ENCODE peak calls at places on chromosomes 3 and 15, in four cellular contexts. One of them, this sample, is unnamed.

GRCh38 chr3:125990253-125990970 is 21.4 kb downstream of the ROPN1B start:
- DNase-seq in K562: peak
- DNase-seq in IMR-90: peak
- DNase-seq in H1: peak
- DNase-seq in this sample: peak

GRCh38 chr3:70876154-70876553 is 563.7 kb upstream of the MDFIC2 start:
- DNase-seq in K562: no peak
- DNase-seq in H1: no peak
- DNase-seq in IMR-90: no peak
- DNase-seq in this sample: no peak

GRCh38 chr15:64438653-64439447 is 21.5 kb upstream of the ZNF609 start:
- DNase-seq in H1: no peak
- DNase-seq in K562: peak
- DNase-seq in IMR-90: no peak
- DNase-seq in this sample: no peak

GRCh38 chr3:71160800-71161546 is 422.6 kb downstream of the FOXP1 start:
- DNase-seq in H1: no peak
- DNase-seq in IMR-90: peak
- DNase-seq in K562: no peak
- DNase-seq in this sample: no peak

GRCh38 chr3:53170325-53171108 is 9.5 kb downstream of the PRKCD start:
- DNase-seq in K562: no peak
- DNase-seq in IMR-90: no peak
- DNase-seq in H1: no peak
- DNase-seq in this sample: peak

GRCh38 chr3:81274671-81275070 is 486.8 kb downstream of the GBE1 start:
- DNase-seq in K562: no peak
- DNase-seq in IMR-90: no peak
- DNase-seq in H1: no peak
- DNase-seq in this sample: no peak

GRCh38 chr3:158097571-158098553 is 8.4 kb downstream of the SHOX2 start:
- DNase-seq in IMR-90: peak
- DNase-seq in K562: no peak
- DNase-seq in H1: peak
- DNase-seq in this sample: peak

GRCh38 chr3:32143849-32144757 is 37.7 kb downstream of the GPD1L start:
- DNase-seq in IMR-90: peak
- DNase-seq in H1: no peak
- DNase-seq in K562: peak
- DNase-seq in this sample: peak

GRCh38 chr3:37667359-37667758 is 194.3 kb upstream of the CTDSPL start:
- DNase-seq in IMR-90: no peak
- DNase-seq in K562: no peak
- DNase-seq in H1: no peak
- DNase-seq in this sample: no peak

GRCh38 chr3:148420251-148420650 is 277.5 kb upstream of the AGTR1 start:
- DNase-seq in IMR-90: no peak
- DNase-seq in H1: no peak
- DNase-seq in K562: no peak
- DNase-seq in this sample: no peak

GRCh38 chr3:70840106-70840870 is 527.9 kb upstream of the MDFIC2 start:
- DNase-seq in IMR-90: peak
- DNase-seq in H1: no peak
- DNase-seq in K562: no peak
- DNase-seq in this sample: no peak

GRCh38 chr3:25229584-25229983 is 198.5 kb upstream of the RARB start:
- DNase-seq in K562: no peak
- DNase-seq in H1: no peak
- DNase-seq in IMR-90: no peak
- DNase-seq in this sample: no peak

GRCh38 chr15:66923438-66923881 is 141.9 kb upstream of the SMAD3 start:
- DNase-seq in H1: no peak
- DNase-seq in K562: peak
- DNase-seq in IMR-90: no peak
- DNase-seq in this sample: no peak

GRCh38 chr3:69082805-69083204 is 1.9 kb upstream of the ARL6IP5 start:
- DNase-seq in K562: no peak
- DNase-seq in IMR-90: peak
- DNase-seq in H1: no peak
- DNase-seq in this sample: peak

GRCh38 chr15:47411733-47412530 is 305.4 kb upstream of the SEMA6D start:
- DNase-seq in H1: no peak
- DNase-seq in K562: no peak
- DNase-seq in IMR-90: no peak
- DNase-seq in this sample: no peak

GRCh38 chr3:125482406-125482805 is 37.6 kb downstream of the SNX4 start:
- DNase-seq in K562: no peak
- DNase-seq in IMR-90: no peak
- DNase-seq in H1: no peak
- DNase-seq in this sample: no peak

GRCh38 chr3:195909294-195909644 is 918 bp upstream of the TNK2 start:
- DNase-seq in H1: no peak
- DNase-seq in K562: no peak
- DNase-seq in IMR-90: peak
- DNase-seq in this sample: no peak

GRCh38 chr3:195908439-195909293 is at the start of gene TNK2:
- DNase-seq in IMR-90: no peak
- DNase-seq in H1: no peak
- DNase-seq in K562: no peak
- DNase-seq in this sample: no peak

GRCh38 chr3:195906865-195907729 is 1.3 kb downstream of the TNK2 start:
- DNase-seq in H1: no peak
- DNase-seq in IMR-90: peak
- DNase-seq in K562: no peak
- DNase-seq in this sample: peak

GRCh38 chr3:195905970-195906864 is 2.1 kb downstream of the TNK2 start:
- DNase-seq in K562: no peak
- DNase-seq in H1: no peak
- DNase-seq in IMR-90: peak
- DNase-seq in this sample: no peak

GRCh38 chr3:195907730-195908438 is 467 bp downstream of the TNK2 start:
- DNase-seq in K562: peak
- DNase-seq in IMR-90: no peak
- DNase-seq in H1: no peak
- DNase-seq in this sample: peak
- TF ChIP-seq CHD1 in K562: peak
- TF ChIP-seq CHD1 in IMR-90: no peak
- TF ChIP-seq CHD1 in H1: no peak
- TF ChIP-seq CHD1 in this sample: no peak

DNA sequence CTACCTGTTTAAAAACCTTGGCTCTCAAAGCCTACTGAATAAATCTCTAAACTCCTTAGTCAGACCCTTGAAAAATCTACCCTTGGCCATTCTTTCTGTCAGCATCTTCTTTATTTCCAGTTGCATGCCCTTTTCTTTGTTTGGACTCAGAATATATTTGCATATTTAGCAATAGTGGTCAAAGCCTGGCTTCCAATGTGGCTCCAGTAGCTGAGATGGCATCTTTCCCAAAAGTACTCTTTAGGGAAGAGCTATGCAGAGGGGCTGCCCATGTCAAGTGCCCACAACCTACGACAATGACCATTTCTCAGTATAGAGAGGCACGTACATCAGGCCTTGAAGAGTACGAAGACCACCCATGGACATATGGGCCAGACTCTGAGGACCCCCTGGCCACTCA is 47.2 kb downstream of the TLNRD1 start:
- DNase-seq in IMR-90: no peak
- DNase-seq in H1: no peak
- DNase-seq in K562: no peak
- DNase-seq in this sample: no peak
- TF ChIP-seq CHD1 in IMR-90: no peak
- TF ChIP-seq CHD1 in H1: no peak
- TF ChIP-seq CHD1 in K562: no peak
- TF ChIP-seq CHD1 in this sample: no peak

GRCh38 chr15:74156018-74156417 is 17.5 kb upstream of the ISLR start:
- DNase-seq in K562: no peak
- DNase-seq in IMR-90: no peak
- DNase-seq in H1: no peak
- DNase-seq in this sample: no peak
- TF ChIP-seq CHD1 in K562: no peak
- TF ChIP-seq CHD1 in IMR-90: no peak
- TF ChIP-seq CHD1 in H1: no peak
- TF ChIP-seq CHD1 in this sample: no peak

DNA sequence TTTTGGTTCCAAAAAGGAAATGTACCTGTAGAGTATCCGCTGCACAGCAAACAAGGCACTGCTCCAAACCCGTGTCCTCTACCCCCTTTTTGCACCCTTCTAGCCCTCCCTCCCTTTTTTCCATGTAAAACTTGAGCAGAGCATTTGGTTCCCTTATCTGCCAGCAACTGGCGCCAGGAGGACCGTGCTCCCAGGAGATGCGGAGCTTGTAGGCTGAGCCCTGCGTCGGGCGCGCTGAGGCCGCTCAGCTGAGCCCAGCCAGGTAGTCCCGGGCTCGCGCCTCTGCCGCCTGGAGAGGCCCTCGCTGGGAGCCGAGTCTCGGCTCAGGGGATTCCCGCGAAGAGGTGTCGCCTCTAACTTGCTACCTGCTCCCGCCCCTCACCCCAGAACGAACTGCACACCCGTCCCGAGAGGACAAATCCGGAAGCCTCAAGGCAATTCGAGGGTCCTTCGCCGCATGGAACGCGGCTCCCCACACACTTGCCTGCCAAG is 575 bp downstream of the TRPM7 start:
- DNase-seq in H1: peak
- DNase-seq in IMR-90: peak
- DNase-seq in K562: peak
- DNase-seq in this sample: peak
- TF ChIP-seq CHD1 in H1: no peak
- TF ChIP-seq CHD1 in IMR-90: no peak
- TF ChIP-seq CHD1 in K562: peak
- TF ChIP-seq CHD1 in this sample: no peak